ENCODE peak calls at places on chromosome 15, in ten cellular contexts. One of them, this sample, is unnamed.

GRCh38 chr15:39461536-39462140 is 119.2 kb upstream of the THBS1 start:
- DNase-seq in HFF-Myc: no peak
- DNase-seq in ascending aorta: no peak
- DNase-seq in upper lobe of right lung: no peak
- DNase-seq in transverse colon: no peak
- DNase-seq in aorta: peak; percentile 65
- DNase-seq in right lobe of liver: no peak
- DNase-seq in dorsolateral prefrontal cortex: no peak
- DNase-seq in HL-60: no peak
- DNase-seq in endodermal cell: no peak
- DNase-seq in this sample: no peak

GRCh38 chr15:90165659-90166489 is 35.3 kb upstream of the SEMA4B start:
- DNase-seq in HFF-Myc: peak; percentile 92
- DNase-seq in ascending aorta: peak; percentile 69
- DNase-seq in upper lobe of right lung: peak; percentile 92
- DNase-seq in transverse colon: peak; percentile 92
- DNase-seq in aorta: peak; percentile 93
- DNase-seq in right lobe of liver: peak; percentile 93
- DNase-seq in dorsolateral prefrontal cortex: no peak
- DNase-seq in HL-60: peak; percentile 69
- DNase-seq in endodermal cell: peak; percentile 66
- DNase-seq in this sample: peak; percentile 91

GRCh38 chr15:95715116-95715888 is 615.2 kb upstream of the NR2F2 start:
- DNase-seq in HFF-Myc: no peak
- DNase-seq in ascending aorta: no peak
- DNase-seq in upper lobe of right lung: no peak
- DNase-seq in transverse colon: no peak
- DNase-seq in aorta: no peak
- DNase-seq in right lobe of liver: no peak
- DNase-seq in dorsolateral prefrontal cortex: no peak
- DNase-seq in HL-60: no peak
- DNase-seq in endodermal cell: no peak
- DNase-seq in this sample: no peak

GRCh38 chr15:71152542-71152941 is 37.3 kb downstream of the THSD4 start:
- DNase-seq in HFF-Myc: no peak
- DNase-seq in ascending aorta: no peak
- DNase-seq in upper lobe of right lung: no peak
- DNase-seq in transverse colon: no peak
- DNase-seq in aorta: no peak
- DNase-seq in right lobe of liver: no peak
- DNase-seq in dorsolateral prefrontal cortex: no peak
- DNase-seq in HL-60: no peak
- DNase-seq in endodermal cell: no peak
- DNase-seq in this sample: no peak

GRCh38 chr15:65663521-65663920 is 41.8 kb downstream of the SLC24A1 start:
- DNase-seq in HFF-Myc: no peak
- DNase-seq in ascending aorta: no peak
- DNase-seq in upper lobe of right lung: no peak
- DNase-seq in transverse colon: no peak
- DNase-seq in aorta: no peak
- DNase-seq in right lobe of liver: no peak
- DNase-seq in dorsolateral prefrontal cortex: no peak
- DNase-seq in HL-60: no peak
- DNase-seq in endodermal cell: no peak
- DNase-seq in this sample: no peak

GRCh38 chr15:47196057-47196456 is 521.2 kb upstream of the SEMA6D start:
- DNase-seq in HFF-Myc: peak; percentile 67
- DNase-seq in ascending aorta: no peak
- DNase-seq in upper lobe of right lung: peak; percentile 85
- DNase-seq in transverse colon: peak; percentile 75
- DNase-seq in aorta: peak; percentile 84
- DNase-seq in right lobe of liver: peak; percentile 75
- DNase-seq in dorsolateral prefrontal cortex: peak; percentile 86
- DNase-seq in HL-60: peak; percentile 45
- DNase-seq in endodermal cell: peak; percentile 94
- DNase-seq in this sample: peak; percentile 76

GRCh38 chr15:56732881-56733130 is 503 bp downstream of the ZNF280D start:
- DNase-seq in HFF-Myc: peak; percentile 14
- DNase-seq in ascending aorta: no peak
- DNase-seq in upper lobe of right lung: no peak
- DNase-seq in transverse colon: no peak
- DNase-seq in aorta: no peak
- DNase-seq in right lobe of liver: no peak
- DNase-seq in dorsolateral prefrontal cortex: no peak
- DNase-seq in HL-60: no peak
- DNase-seq in endodermal cell: no peak
- DNase-seq in this sample: no peak

GRCh38 chr15:40098489-40099261 is 10.0 kb downstream of the BMF start:
- DNase-seq in HFF-Myc: peak; percentile 89
- DNase-seq in ascending aorta: peak; percentile 65
- DNase-seq in upper lobe of right lung: peak; percentile 83
- DNase-seq in transverse colon: peak; percentile 80
- DNase-seq in aorta: peak; percentile 88
- DNase-seq in right lobe of liver: peak; percentile 72
- DNase-seq in dorsolateral prefrontal cortex: no peak
- DNase-seq in HL-60: peak; percentile 78
- DNase-seq in endodermal cell: peak; percentile 78
- DNase-seq in this sample: peak; percentile 92

GRCh38 chr15:48244923-48245322 is 38.8 kb downstream of the SLC12A1 start:
- DNase-seq in HFF-Myc: no peak
- DNase-seq in ascending aorta: no peak
- DNase-seq in upper lobe of right lung: no peak
- DNase-seq in transverse colon: no peak
- DNase-seq in aorta: no peak
- DNase-seq in right lobe of liver: no peak
- DNase-seq in dorsolateral prefrontal cortex: no peak
- DNase-seq in HL-60: no peak
- DNase-seq in endodermal cell: no peak
- DNase-seq in this sample: no peak

GRCh38 chr15:66702770-66703539 is 919 bp downstream of the SMAD6 start:
- DNase-seq in HFF-Myc: no peak
- DNase-seq in ascending aorta: no peak
- DNase-seq in upper lobe of right lung: peak; percentile 74
- DNase-seq in transverse colon: peak; percentile 29
- DNase-seq in aorta: no peak
- DNase-seq in right lobe of liver: peak; percentile 52
- DNase-seq in dorsolateral prefrontal cortex: no peak
- DNase-seq in HL-60: no peak
- DNase-seq in endodermal cell: peak; percentile 68
- DNase-seq in this sample: peak; percentile 57

DNA sequence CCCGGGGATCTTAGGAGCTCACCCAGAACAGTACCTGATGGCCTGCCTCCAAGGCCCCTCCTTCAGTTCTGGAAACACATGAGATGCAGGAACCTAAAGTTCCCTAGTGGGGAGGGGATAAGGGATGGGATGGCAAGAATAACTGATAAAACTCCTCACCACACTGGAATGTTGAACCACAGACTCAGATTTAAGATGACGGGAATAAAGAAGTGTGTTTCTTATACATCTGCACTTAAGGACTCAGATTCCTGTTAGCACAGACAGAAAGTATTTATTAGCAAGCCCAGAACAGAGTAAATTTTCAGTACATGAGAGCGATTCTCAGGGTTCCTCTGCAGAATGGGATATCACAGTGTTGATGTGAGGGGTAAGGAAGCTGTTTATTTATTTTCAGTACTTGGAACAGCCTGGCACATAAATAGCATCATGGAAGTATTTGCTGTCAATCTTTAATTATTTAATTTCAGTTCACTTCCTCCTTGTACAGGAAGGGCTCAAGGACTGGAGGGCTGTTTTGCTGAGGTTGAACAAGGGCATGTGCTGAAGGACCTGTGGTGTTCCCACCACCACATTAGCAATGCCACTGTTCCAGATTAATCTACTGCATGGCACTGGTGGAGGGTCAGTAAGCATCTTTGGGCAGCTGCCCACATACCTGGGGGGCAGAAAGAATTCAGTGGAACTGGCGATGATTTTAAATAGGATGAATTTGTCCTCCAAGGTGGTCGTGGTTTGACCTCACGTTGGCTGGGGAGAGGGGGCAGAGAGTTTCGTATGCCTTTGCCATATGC is 245.0 kb downstream of the TLE3 start:
- DNase-seq in HFF-Myc: no peak
- DNase-seq in ascending aorta: no peak
- DNase-seq in upper lobe of right lung: no peak
- DNase-seq in transverse colon: no peak
- DNase-seq in aorta: no peak
- DNase-seq in right lobe of liver: no peak
- DNase-seq in dorsolateral prefrontal cortex: no peak
- DNase-seq in HL-60: no peak
- DNase-seq in endodermal cell: no peak
- DNase-seq in this sample: no peak
- H3K4me3 ChIP-seq in HFF-Myc: no peak overlapping the region
- H3K4me3 ChIP-seq in ascending aorta: no peak overlapping the region
- H3K4me3 ChIP-seq in upper lobe of right lung: no peak overlapping the region
- H3K4me3 ChIP-seq in transverse colon: no peak overlapping the region
- H3K4me3 ChIP-seq in aorta: no peak overlapping the region
- H3K4me3 ChIP-seq in right lobe of liver: no peak overlapping the region
- H3K4me3 ChIP-seq in dorsolateral prefrontal cortex: no peak overlapping the region
- H3K4me3 ChIP-seq in HL-60: no peak overlapping the region
- H3K4me3 ChIP-seq in endodermal cell: no peak overlapping the region
- H3K4me3 ChIP-seq in this sample: no peak overlapping the region

DNA sequence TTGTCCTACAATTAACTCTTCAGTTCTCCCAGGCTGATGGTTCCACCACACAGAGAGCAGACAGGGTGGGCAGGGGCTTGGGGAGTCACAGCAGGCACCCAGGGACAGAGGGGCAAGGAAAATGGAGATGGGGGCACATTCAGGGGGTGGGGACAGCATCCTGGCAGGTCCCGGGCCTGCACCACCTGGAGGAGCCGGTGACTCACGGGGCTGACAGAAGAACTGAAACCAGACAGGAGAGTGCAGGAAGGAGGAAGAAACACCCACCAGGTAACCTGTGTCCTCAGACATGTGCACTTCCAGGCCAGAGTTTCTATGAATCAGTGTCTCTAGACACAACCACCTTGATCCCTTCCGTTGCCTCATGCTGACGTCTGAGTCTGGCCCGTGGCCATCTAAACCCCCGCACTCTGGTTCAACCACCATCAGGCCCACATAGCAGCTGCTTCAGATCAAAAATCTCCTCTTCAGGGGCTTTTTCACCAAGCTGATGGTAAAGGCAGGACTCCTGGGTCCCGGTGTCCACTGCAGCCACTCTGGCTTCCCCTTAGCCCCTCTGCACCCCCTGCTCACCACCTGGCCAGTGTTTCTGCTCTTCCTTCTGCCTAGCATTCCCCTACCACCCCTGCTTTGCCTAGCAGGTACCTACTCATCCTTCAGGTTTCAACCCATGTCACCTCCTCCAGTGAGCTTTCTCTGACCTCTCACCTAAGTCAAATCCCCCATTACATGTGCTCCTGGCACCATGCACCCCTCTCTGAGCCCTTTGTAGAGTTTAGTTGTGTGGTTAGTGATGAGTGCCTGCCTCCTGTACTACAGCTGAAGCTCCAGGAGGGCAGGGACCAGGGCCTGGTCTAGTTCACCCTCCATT is 16.5 kb upstream of the CYP11A1 start:
- DNase-seq in HFF-Myc: no peak
- DNase-seq in ascending aorta: no peak
- DNase-seq in upper lobe of right lung: no peak
- DNase-seq in transverse colon: no peak
- DNase-seq in aorta: peak; percentile 5
- DNase-seq in right lobe of liver: no peak
- DNase-seq in dorsolateral prefrontal cortex: peak; percentile 66
- DNase-seq in HL-60: no peak
- DNase-seq in endodermal cell: no peak
- DNase-seq in this sample: no peak
- H3K4me3 ChIP-seq in HFF-Myc: no peak overlapping the region
- H3K4me3 ChIP-seq in ascending aorta: no peak overlapping the region
- H3K4me3 ChIP-seq in upper lobe of right lung: no peak overlapping the region
- H3K4me3 ChIP-seq in transverse colon: no peak overlapping the region
- H3K4me3 ChIP-seq in aorta: no peak overlapping the region
- H3K4me3 ChIP-seq in right lobe of liver: no peak overlapping the region
- H3K4me3 ChIP-seq in dorsolateral prefrontal cortex: no peak overlapping the region
- H3K4me3 ChIP-seq in HL-60: no peak overlapping the region
- H3K4me3 ChIP-seq in endodermal cell: no peak overlapping the region
- H3K4me3 ChIP-seq in this sample: no peak overlapping the region

GRCh38 chr15:45027220-45027619 is 4.2 kb downstream of the SORD start:
- DNase-seq in HFF-Myc: no peak
- DNase-seq in ascending aorta: no peak
- DNase-seq in upper lobe of right lung: no peak
- DNase-seq in transverse colon: no peak
- DNase-seq in aorta: no peak
- DNase-seq in right lobe of liver: no peak
- DNase-seq in dorsolateral prefrontal cortex: no peak
- DNase-seq in HL-60: no peak
- DNase-seq in endodermal cell: no peak
- DNase-seq in this sample: no peak
- H3K4me3 ChIP-seq in HFF-Myc: no peak overlapping the region
- H3K4me3 ChIP-seq in ascending aorta: no peak overlapping the region
- H3K4me3 ChIP-seq in upper lobe of right lung: no peak overlapping the region
- H3K4me3 ChIP-seq in transverse colon: no peak overlapping the region
- H3K4me3 ChIP-seq in aorta: no peak overlapping the region
- H3K4me3 ChIP-seq in right lobe of liver: peak overlapping the region; percentile 36
- H3K4me3 ChIP-seq in dorsolateral prefrontal cortex: no peak overlapping the region
- H3K4me3 ChIP-seq in HL-60: no peak overlapping the region
- H3K4me3 ChIP-seq in endodermal cell: no peak overlapping the region
- H3K4me3 ChIP-seq in this sample: no peak overlapping the region

DNA sequence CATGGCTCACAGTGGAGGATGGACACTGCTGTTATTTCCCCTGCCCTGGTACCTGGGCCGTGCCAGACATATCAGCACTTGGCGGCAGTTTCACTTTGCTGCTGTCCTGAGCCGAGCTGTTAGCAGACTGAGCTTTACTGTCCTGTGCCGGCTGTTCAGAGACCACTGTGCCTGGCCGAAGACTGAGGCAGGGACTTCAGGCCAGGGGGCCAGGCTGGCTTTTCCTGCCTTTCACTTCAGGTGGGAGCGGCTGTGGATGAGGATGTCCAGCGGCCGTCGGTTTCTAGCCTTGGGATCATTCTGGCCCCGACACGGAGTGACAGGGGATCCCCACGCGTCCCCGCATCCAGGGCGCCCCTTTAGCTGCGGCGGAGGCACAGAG is 1.0 kb downstream of the ATP10A start:
- DNase-seq in HFF-Myc: no peak
- DNase-seq in ascending aorta: no peak
- DNase-seq in upper lobe of right lung: peak; percentile 73
- DNase-seq in transverse colon: no peak
- DNase-seq in aorta: peak; percentile 51
- DNase-seq in right lobe of liver: no peak
- DNase-seq in dorsolateral prefrontal cortex: no peak
- DNase-seq in HL-60: no peak
- DNase-seq in endodermal cell: peak; percentile 60
- DNase-seq in this sample: no peak
- H3K4me3 ChIP-seq in HFF-Myc: peak overlapping the region; percentile 64
- H3K4me3 ChIP-seq in ascending aorta: peak overlapping the region; percentile 80
- H3K4me3 ChIP-seq in upper lobe of right lung: peak overlapping the region; percentile 65
- H3K4me3 ChIP-seq in transverse colon: peak overlapping the region; percentile 46
- H3K4me3 ChIP-seq in aorta: peak overlapping the region; percentile 64
- H3K4me3 ChIP-seq in right lobe of liver: peak overlapping the region; percentile 49
- H3K4me3 ChIP-seq in dorsolateral prefrontal cortex: peak overlapping the region; percentile 14
- H3K4me3 ChIP-seq in HL-60: peak overlapping the region; percentile 15
- H3K4me3 ChIP-seq in endodermal cell: no peak overlapping the region
- H3K4me3 ChIP-seq in this sample: peak overlapping the region; percentile 41

This sample was measured in pancreas.